ENCODE peak calls at places on chromosome 11, in eight cellular contexts. G is dorsolateral prefrontal cortex, N is H1, Q is osteoblast, O is MM.1S, T is IMR-90, U is fibroblast of pulmonary artery, I is transverse colon. R is an unnamed sample.

GRCh38 chr11:113675003-113675471 is 31.1 kb downstream of the TMPRSS5 start:
- DNase-seq in O (no peak), U (peak), Q (peak), I (no peak), G (no peak), N (no peak), T (peak), R (no peak)

GRCh38 chr11:131675489-131675888 is 305.1 kb downstream of the NTM start:
- DNase-seq in T (peak), G (no peak), O (no peak), I (no peak), Q (peak), N (no peak), U (no peak), R (no peak)

GRCh38 chr11:101091781-101092180 is 37.8 kb downstream of the PGR start:
- DNase-seq in O (no peak), T (no peak), I (no peak), G (no peak), U (no peak), Q (no peak), N (no peak), R (no peak)

GRCh38 chr11:125272092-125272491 is 107.5 kb downstream of the PKNOX2 start:
- DNase-seq in N (no peak), G (no peak), O (no peak), Q (no peak), T (peak), I (no peak), U (no peak), R (no peak)

GRCh38 chr11:8789864-8790263 is 107.3 kb downstream of the RPL27A start:
- DNase-seq in I (peak), Q (no peak), U (no peak), N (no peak), T (no peak), O (no peak), G (no peak), R (no peak)

GRCh38 chr11:121630041-121630440 is 177.3 kb upstream of the SORL1-AS1 start:
- DNase-seq in G (no peak), O (no peak), U (peak), Q (peak), I (no peak), T (peak), N (no peak), R (no peak)

GRCh38 chr11:34825670-34826383 is 90.4 kb downstream of the APIP start:
- DNase-seq in Q (peak), N (no peak), I (peak), O (no peak), T (no peak), G (no peak), U (no peak), R (no peak)

GRCh38 chr11:128424867-128425285 is 162.5 kb downstream of the ETS1 start:
- DNase-seq in U (peak), O (no peak), N (no peak), I (peak), G (no peak), Q (peak), T (peak), R (no peak)

GRCh38 chr11:118947091-118947490 is 9.0 kb upstream of the UPK2 start:
- DNase-seq in N (no peak), Q (no peak), I (no peak), T (no peak), U (no peak), G (no peak), O (no peak), R (no peak)

GRCh38 chr11:93734427-93735222 is 6.7 kb downstream of the TAF1D start:
- DNase-seq in Q (no peak), T (no peak), N (no peak), U (no peak), O (no peak), I (no peak), G (no peak), R (no peak)

GRCh38 chr11:70134490-70134889 is 56.4 kb downstream of the ANO1 start:
- DNase-seq in U (no peak), O (no peak), N (no peak), I (no peak), G (no peak), Q (peak), T (no peak), R (no peak)

GRCh38 chr11:86519064-86519911 is 144.6 kb downstream of the CCDC81 start:
- DNase-seq in I (no peak), Q (peak), G (no peak), O (no peak), T (peak), N (no peak), U (peak), R (no peak)

GRCh38 chr11:67082071-67082791 is 25.6 kb downstream of the RHOD start:
- DNase-seq in N (peak), T (no peak), I (peak), O (peak), G (no peak), Q (peak), U (peak), R (no peak)

GRCh38 chr11:114368918-114369680 is 31.2 kb downstream of the C11orf71 start:
- DNase-seq in G (no peak), U (no peak), Q (no peak), T (no peak), I (no peak), N (no peak), O (no peak), R (no peak)

GRCh38 chr11:65204646-65205601 is 23.2 kb downstream of the CAPN1 start:
- DNase-seq in I (no peak), O (no peak), N (peak), U (peak), G (peak), Q (peak), T (peak), R (no peak)

GRCh38 chr11:116499396-116500001 is 273.3 kb downstream of the BUD13 start:
- DNase-seq in O (peak), N (peak), Q (peak), G (no peak), I (peak), U (peak), T (peak), R (peak)

GRCh38 chr11:44950036-44950624 is 553 bp downstream of the TP53I11 start:
- DNase-seq in O (no peak), Q (peak), G (peak), U (no peak), I (peak), N (peak), T (no peak), R (no peak)

GRCh38 chr11:129766858-129767604 is 48.6 kb upstream of the TMEM45B start:
- DNase-seq in Q (no peak), T (peak), U (peak), G (no peak), O (peak), I (peak), N (peak), R (peak)

GRCh38 chr11:10476927-10477689 is 22.0 kb downstream of the AMPD3 start:
- DNase-seq in I (no peak), Q (peak), G (no peak), T (no peak), U (no peak), O (no peak), N (no peak), R (no peak)

GRCh38 chr11:131370090-131370751 is at the start of gene NTM:
- DNase-seq in T (peak), Q (no peak), I (peak), N (no peak), O (peak), G (peak), U (peak), R (no peak)

GRCh38 chr11:67605231-67606011 is 1.3 kb upstream of the NDUFV1 start:
- DNase-seq in T (no peak), U (no peak), I (no peak), Q (no peak), O (no peak), G (no peak), N (no peak), R (no peak)

GRCh38 chr11:76653674-76654309 is 16.8 kb downstream of the LRRC32 start:
- DNase-seq in O (no peak), N (no peak), I (peak), T (peak), U (peak), Q (peak), G (no peak), R (no peak)

GRCh38 chr11:71381781-71382505 is 66.2 kb downstream of the DHCR7 start:
- DNase-seq in G (no peak), U (no peak), T (no peak), Q (peak), O (peak), N (no peak), I (no peak), R (no peak)

GRCh38 chr11:70335511-70335910 is 62.8 kb upstream of the CTTN start:
- DNase-seq in Q (no peak), N (no peak), U (no peak), I (no peak), G (no peak), O (no peak), T (no peak), R (no peak)

GRCh38 chr11:72673943-72674828 is at the start of gene PDE2A:
- DNase-seq in N (peak), T (no peak), I (no peak), U (no peak), G (peak), Q (no peak), O (no peak), R (no peak)

GRCh38 chr11:120331301-120331966 is 4.8 kb upstream of the ARHGEF12 start:
- DNase-seq in Q (peak), U (peak), O (no peak), T (peak), N (no peak), I (no peak), G (no peak), R (no peak)

GRCh38 chr11:112795142-112795815 is 165.9 kb upstream of the NCAM1 start:
- DNase-seq in O (peak), G (no peak), N (peak), I (peak), Q (no peak), T (peak), U (peak), R (peak)

GRCh38 chr11:116736763-116737162 is 36.0 kb downstream of the BUD13 start:
- DNase-seq in U (peak), Q (no peak), G (no peak), O (no peak), I (no peak), T (no peak), N (peak), R (no peak)

GRCh38 chr11:61752117-61752924 is at the start of gene MYRF:
- DNase-seq in O (peak), T (peak), Q (peak), G (no peak), N (peak), U (peak), I (peak), R (no peak)

GRCh38 chr11:59172345-59173079 is 580 bp downstream of the DTX4 start:
- DNase-seq in O (peak), N (peak), G (peak), T (no peak), Q (peak), I (peak), U (no peak), R (peak)

GRCh38 chr11:134533511-134533910 is 121.5 kb upstream of the B3GAT1 start:
- DNase-seq in U (no peak), T (no peak), G (no peak), O (no peak), Q (no peak), I (no peak), N (no peak), R (no peak)

GRCh38 chr11:134530826-134531225 is 118.8 kb upstream of the B3GAT1 start:
- DNase-seq in I (no peak), Q (peak), G (no peak), T (no peak), O (no peak), U (no peak), N (peak), R (no peak)

GRCh38 chr11:134531331-134532135 is 119.5 kb upstream of the B3GAT1 start:
- DNase-seq in O (no peak), I (no peak), Q (peak), U (no peak), G (no peak), T (no peak), N (peak), R (no peak)

GRCh38 chr11:134532176-134532920 is 120.3 kb upstream of the B3GAT1 start:
- DNase-seq in G (no peak), O (no peak), Q (no peak), I (no peak), U (no peak), N (peak), T (no peak), R (no peak)

DNA sequence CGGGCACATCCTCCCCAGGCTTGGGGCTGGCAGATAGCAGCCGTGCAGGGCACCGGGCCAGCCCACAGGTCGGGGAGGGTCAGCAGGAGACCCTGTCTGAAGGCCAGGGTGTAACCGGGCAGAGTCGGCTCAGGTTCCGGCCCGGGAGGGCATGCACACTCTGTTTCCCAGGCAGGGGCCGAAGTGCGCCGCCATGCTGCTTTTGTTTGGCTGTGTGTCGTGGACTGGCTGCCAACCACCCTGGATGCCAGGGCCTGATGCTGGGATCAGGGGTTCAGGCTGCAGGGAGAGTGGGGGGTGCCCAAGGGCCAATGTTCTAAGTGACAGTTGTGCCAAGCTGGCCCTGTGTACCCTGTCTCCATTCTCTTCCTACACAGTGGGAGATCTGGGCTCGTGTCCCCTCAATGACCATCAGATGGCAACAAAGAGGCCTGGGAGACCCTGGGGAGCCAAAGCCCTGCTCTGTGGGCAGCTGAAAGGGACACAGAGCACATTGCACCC is 120.9 kb upstream of the B3GAT1 start:
- DNase-seq in G (no peak), I (no peak), T (no peak), N (peak), U (no peak), Q (peak), O (no peak), R (no peak)
- TF ChIP-seq CTCF in G (no peak), I (no peak), T (no peak), N (peak), U (no peak), Q (no peak), O (no peak), R (no peak)

GRCh38 chr11:6319879-6320410 is 356 bp downstream of the CAVIN3 start:
- DNase-seq in G (peak), U (peak), N (no peak), O (no peak), T (peak), Q (peak), I (peak), R (no peak)
- H3K4me3 ChIP-seq in G (peak), U (peak), N (peak), O (no peak), T (peak), Q (peak), I (peak), R (peak)

GRCh38 chr11:12160680-12161079 is 50.3 kb downstream of the MICAL2 start:
- DNase-seq in G (no peak), Q (no peak), O (no peak), I (no peak), U (no peak), N (no peak), T (peak), R (no peak)

GRCh38 chr11:12158926-12159325 is 48.5 kb downstream of the MICAL2 start:
- DNase-seq in U (peak), O (no peak), T (peak), N (no peak), Q (no peak), G (no peak), I (no peak), R (no peak)

GRCh38 chr11:12160231-12160630 is 49.8 kb downstream of the MICAL2 start:
- DNase-seq in I (no peak), Q (no peak), O (no peak), T (no peak), G (no peak), U (no peak), N (no peak), R (no peak)

GRCh38 chr11:12161137-12161536 is 50.7 kb downstream of the MICAL2 start:
- DNase-seq in I (no peak), O (no peak), U (no peak), Q (no peak), G (peak), N (no peak), T (no peak), R (no peak)

DNA sequence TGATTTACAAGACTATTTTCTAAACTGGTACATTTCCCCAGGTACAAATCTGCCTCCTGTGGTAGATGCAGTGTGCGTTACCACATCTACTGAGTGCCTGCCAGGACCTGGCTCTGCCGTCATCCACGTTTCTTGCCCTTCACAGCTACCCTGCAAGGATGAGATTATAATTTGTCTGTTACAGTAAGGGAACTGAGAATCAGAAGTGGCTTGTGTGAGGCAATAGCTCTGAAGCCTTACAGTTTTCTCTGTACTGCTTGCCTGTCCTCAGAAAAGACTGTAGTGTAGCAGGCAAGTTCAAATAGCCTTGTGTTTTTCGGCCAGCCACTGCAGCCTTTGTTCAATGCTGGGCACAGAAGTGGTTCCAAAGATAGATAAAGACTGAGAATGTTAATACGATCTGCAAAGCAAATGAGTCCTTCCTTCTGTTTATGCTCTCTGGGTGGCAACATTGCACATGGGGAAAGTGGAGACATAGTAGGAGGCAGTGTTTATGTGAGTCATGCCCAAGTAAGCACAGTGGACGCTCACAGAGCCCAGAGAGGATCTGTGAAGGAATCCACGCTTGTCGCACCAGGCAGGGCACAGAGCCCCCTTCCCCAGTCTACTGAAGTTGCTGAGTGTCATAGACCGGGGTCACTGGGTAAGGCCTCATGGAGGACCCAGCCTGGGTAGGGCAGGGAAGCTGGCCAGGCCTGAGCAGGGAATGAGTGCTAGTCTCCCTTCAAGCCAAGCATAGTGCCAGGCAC is 49.1 kb downstream of the MICAL2 start:
- DNase-seq in U (peak), O (no peak), I (no peak), G (peak), N (no peak), Q (peak), T (peak), R (no peak)
- TF ChIP-seq CTCF in U (no peak), O (no peak), I (no peak), G (no peak), N (no peak), Q (peak), T (peak), R (no peak)

GRCh38 chr11:26777276-26777939 is 55.5 kb upstream of the SLC5A12 start:
- DNase-seq in G (no peak), O (no peak), T (peak), U (no peak), I (no peak), N (no peak), Q (no peak), R (no peak)
- H3K4me3 ChIP-seq in G (no peak), O (no peak), T (no peak), U (no peak), I (no peak), N (no peak), Q (peak), R (no peak)

DNA sequence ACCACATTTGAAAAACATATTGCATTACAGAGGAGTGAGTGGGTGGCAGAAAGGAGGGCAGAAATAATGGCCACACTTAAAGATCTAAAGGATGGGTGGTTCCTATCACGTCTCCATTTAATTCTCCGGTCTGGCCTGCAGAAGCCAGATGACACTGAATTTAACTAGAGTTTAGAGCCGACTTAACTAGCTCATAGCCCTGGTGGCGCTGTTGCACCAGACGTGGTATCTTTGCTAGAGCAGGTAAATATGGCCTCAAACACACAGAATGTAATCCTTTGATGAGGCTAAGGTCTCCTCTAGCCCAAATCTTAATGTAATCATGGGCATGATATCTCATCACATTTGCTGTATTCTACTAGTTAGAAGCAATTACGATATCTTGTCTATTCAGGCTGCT is 51.5 kb upstream of the GAL start:
- DNase-seq in I (peak), U (peak), G (no peak), N (peak), Q (no peak), O (peak), T (peak), R (peak)
- TF ChIP-seq CTCF in I (peak), U (peak), G (no peak), N (peak), Q (peak), O (peak), T (peak), R (peak)

GRCh38 chr11:23563591-23563990 is 703.3 kb upstream of the CCDC179 start:
- DNase-seq in N (no peak), G (no peak), U (no peak), I (no peak), Q (no peak), T (no peak), O (no peak), R (no peak)

GRCh38 chr11:23569134-23569533 is 708.9 kb upstream of the CCDC179 start:
- DNase-seq in O (no peak), I (no peak), T (no peak), U (no peak), Q (no peak), G (no peak), N (no peak), R (no peak)

GRCh38 chr11:23569547-23569946 is 709.3 kb upstream of the CCDC179 start:
- DNase-seq in U (no peak), N (no peak), Q (no peak), T (no peak), O (peak), I (no peak), G (no peak), R (no peak)

DNA sequence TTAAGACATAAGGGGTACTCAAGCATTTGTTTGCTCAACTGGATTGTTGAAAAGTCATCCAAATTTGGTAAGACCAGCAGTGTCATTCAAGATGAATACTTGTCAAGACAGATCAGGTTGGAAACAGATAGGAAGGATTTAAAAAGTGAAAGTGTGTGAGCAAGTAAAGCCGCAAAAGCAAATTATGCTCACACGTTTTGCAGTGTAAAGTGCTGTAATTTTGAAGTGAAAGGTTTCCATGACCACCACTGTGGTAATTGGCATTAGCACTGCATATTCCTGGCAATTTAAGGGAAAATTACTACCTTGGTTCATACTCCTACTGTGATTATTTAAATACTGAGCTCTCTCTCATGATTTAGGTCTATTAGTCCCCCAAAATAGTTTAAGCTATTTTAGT is 704.1 kb upstream of the CCDC179 start:
- DNase-seq in N (no peak), Q (peak), G (no peak), T (no peak), U (no peak), O (no peak), I (no peak), R (no peak)
- H3K4me3 ChIP-seq in N (no peak), Q (no peak), G (no peak), T (no peak), U (no peak), O (no peak), I (no peak), R (no peak)